ENCODE peak calls at places on chromosome 18, in seven cellular contexts. N is activated naive CD4-positive, alpha-beta T cell; M is GM13977; C is astrocyte of the spinal cord; Y is mesendoderm; U is T-helper 9 cell; D is CD4-positive, alpha-beta T cell. I is an unnamed sample.

GRCh38 chr18:35432565-35433001 is 55.4 kb upstream of the ZNF396 start:
- DNase-seq in D (no peak), M (no peak), U (no peak), N (no peak), C (peak), Y (no peak), I (peak)

GRCh38 chr18:31101148-31102019 is 837 bp downstream of the DSC2 start:
- DNase-seq in N (no peak), U (no peak), C (no peak), Y (peak), D (no peak), M (peak), I (no peak)

GRCh38 chr18:64002581-64002980 is 32.7 kb downstream of the SERPINB8 start:
- DNase-seq in U (no peak), N (no peak), C (no peak), M (no peak), Y (no peak), D (no peak), I (no peak)

GRCh38 chr18:76496200-76496890 is 1.3 kb upstream of the ZNF516 start:
- DNase-seq in U (no peak), M (no peak), D (peak), C (peak), Y (peak), N (peak), I (peak)

GRCh38 chr18:72544092-72544886 is at the start of gene CBLN2:
- DNase-seq in C (peak), Y (peak), U (no peak), D (no peak), N (no peak), M (peak), I (peak)

GRCh38 chr18:59386909-59387515 is 27.9 kb upstream of the LMAN1 start:
- DNase-seq in Y (peak), N (no peak), D (no peak), M (no peak), C (no peak), U (no peak), I (no peak)

GRCh38 chr18:44798433-44799048 is 117.9 kb downstream of the SETBP1 start:
- DNase-seq in Y (no peak), D (no peak), N (no peak), C (no peak), M (no peak), U (no peak), I (no peak)

GRCh38 chr18:10169064-10169562 is 255.3 kb downstream of the VAPA start:
- DNase-seq in M (no peak), D (no peak), N (no peak), C (peak), U (no peak), Y (no peak), I (no peak)

GRCh38 chr18:49730951-49731391 is 82.4 kb downstream of the ACAA2 start:
- DNase-seq in N (no peak), U (no peak), Y (peak), C (no peak), M (no peak), D (no peak), I (no peak)

GRCh38 chr18:64929026-64929425 is 780.1 kb upstream of the LINC00305 start:
- DNase-seq in C (peak), U (no peak), D (no peak), N (no peak), M (no peak), Y (peak), I (no peak)

GRCh38 chr18:51137891-51138290 is 59.6 kb downstream of the MEX3C start:
- DNase-seq in N (no peak), U (no peak), M (no peak), C (no peak), Y (peak), D (no peak), I (no peak)

GRCh38 chr18:73564073-73564472 is 583.6 kb downstream of the FBXO15 start:
- DNase-seq in C (peak), N (no peak), Y (peak), M (no peak), U (no peak), D (no peak), I (no peak)

GRCh38 chr18:12783524-12783923 is 80.7 kb downstream of the PSMG2 start:
- DNase-seq in C (no peak), U (no peak), N (no peak), Y (no peak), M (no peak), D (no peak), I (no peak)

GRCh38 chr18:49861659-49862058 is 48.3 kb upstream of the ACAA2 start:
- DNase-seq in U (no peak), N (no peak), C (no peak), M (peak), D (no peak), Y (peak), I (no peak)

GRCh38 chr18:13375302-13376255 is 157.0 kb downstream of the LDLRAD4 start:
- DNase-seq in M (peak), C (peak), N (peak), D (peak), Y (peak), U (peak), I (peak)

GRCh38 chr18:60965856-60966255 is 367.4 kb upstream of the CDH20 start:
- DNase-seq in Y (no peak), M (no peak), C (no peak), N (no peak), U (no peak), D (no peak), I (no peak)

GRCh38 chr18:35038881-35039491 is 2.2 kb upstream of the MAPRE2 start:
- DNase-seq in Y (no peak), C (no peak), U (no peak), M (peak), N (no peak), D (no peak), I (no peak)

GRCh38 chr18:13260114-13260926 is 41.8 kb downstream of the LDLRAD4 start:
- DNase-seq in D (no peak), M (no peak), C (no peak), N (no peak), U (no peak), Y (no peak), I (no peak)

GRCh38 chr18:59140287-59140885 is 702 bp downstream of the SEC11C start:
- DNase-seq in N (no peak), M (no peak), D (no peak), Y (peak), U (no peak), C (peak), I (peak)

GRCh38 chr18:5975111-5975622 is 79.8 kb upstream of the TMEM200C start:
- DNase-seq in C (peak), U (no peak), M (peak), Y (peak), N (no peak), D (no peak), I (no peak)

GRCh38 chr18:29248856-29249255 is 1071.9 kb upstream of the CDH2 start:
- DNase-seq in D (no peak), M (no peak), U (no peak), C (no peak), N (no peak), Y (no peak), I (no peak)

GRCh38 chr18:50079571-50080295 is 115.2 kb downstream of the MYO5B start:
- DNase-seq in N (no peak), Y (no peak), D (no peak), C (no peak), U (no peak), M (no peak), I (peak)

GRCh38 chr18:3448845-3449701 is 899 bp upstream of the TGIF1 start:
- DNase-seq in M (peak), C (peak), D (peak), U (peak), N (peak), Y (peak), I (no peak)